ENCODE peak calls at places on chromosomes 11 and 22, in four cellular contexts. X is coronary artery, T is nucleus accumbens, A is tibial nerve. M is an unnamed sample.

GRCh38 chr11:79062814-79063762 is 377.7 kb downstream of the TENM4 start:
- DNase-seq in X (no peak), T (no peak), A (no peak), M (no peak)

GRCh38 chr11:1205121-1205986 is 17.5 kb upstream of the MUC5B start:
- DNase-seq in X (no peak), T (no peak), A (no peak), M (peak)

GRCh38 chr11:70445605-70446004 is 47.3 kb downstream of the CTTN start:
- DNase-seq in X (no peak), T (no peak), A (no peak), M (no peak)

GRCh38 chr11:93123351-93123898 is 74.4 kb downstream of the SLC36A4 start:
- DNase-seq in X (no peak), T (no peak), A (no peak), M (no peak)

GRCh38 chr22:43891360-43892182 is at the start of gene PNPLA5:
- DNase-seq in X (no peak), T (peak), A (no peak), M (no peak)

GRCh38 chr11:14583252-14584105 is 60.1 kb upstream of the PDE3B start:
- DNase-seq in X (no peak), T (no peak), A (no peak), M (no peak)

GRCh38 chr22:19422440-19423301 is 8.9 kb downstream of the HIRA start:
- DNase-seq in X (no peak), T (no peak), A (no peak), M (no peak)

GRCh38 chr22:20429254-20430100 is 8.1 kb downstream of the SCARF2 start:
- DNase-seq in X (no peak), T (no peak), A (no peak), M (peak)

GRCh38 chr22:48599346-48599745 is 1228.3 kb downstream of the BRD1 start:
- DNase-seq in X (no peak), T (no peak), A (no peak), M (no peak)

GRCh38 chr22:23182289-23183106 is 2.2 kb downstream of the BCR start:
- DNase-seq in X (no peak), T (no peak), A (no peak), M (no peak)

GRCh38 chr22:39388261-39389011 is 11.1 kb upstream of the TAB1 start:
- DNase-seq in X (peak), T (peak), A (peak), M (no peak)

GRCh38 chr22:31488346-31488883 is 1.2 kb downstream of the EIF4ENIF1 start:
- DNase-seq in X (no peak), T (no peak), A (no peak), M (no peak)

GRCh38 chr22:44557064-44557748 is 59.2 kb upstream of the RTL6 start:
- DNase-seq in X (no peak), T (no peak), A (no peak), M (no peak)

GRCh38 chr22:49712195-49712791 is 115.4 kb downstream of the BRD1 start:
- DNase-seq in X (no peak), T (no peak), A (no peak), M (no peak)

GRCh38 chr22:29914991-29915390 is 32.0 kb downstream of the MTMR3 start:
- DNase-seq in X (no peak), T (no peak), A (no peak), M (no peak)

GRCh38 chr11:106424111-106424510 is 346.6 kb downstream of the AASDHPPT start:
- DNase-seq in X (no peak), T (no peak), A (no peak), M (no peak)

GRCh38 chr11:78840623-78841022 is 266.0 kb upstream of the NARS2 start:
- DNase-seq in X (no peak), T (no peak), A (peak), M (no peak)

GRCh38 chr11:69873166-69874077 is 54.2 kb upstream of the FGF3 start:
- DNase-seq in X (no peak), T (no peak), A (no peak), M (peak)